ENCODE peak calls at places on chromosome 15, in six cellular contexts. K, J, L, A, I and X are unnamed samples.

GRCh38 chr15:43854801-43855200 is 28.0 kb downstream of the WDR76 start:
- DNase-seq in K (no peak), J (no peak), L (no peak), A (no peak), I (no peak), X (no peak)

GRCh38 chr15:65530318-65531111 is at the start of gene HACD3:
- DNase-seq in K (peak; percentile 86), J (no peak), L (peak; percentile 89), A (peak; percentile 95), I (peak; percentile 84), X (no peak)

GRCh38 chr15:48440084-48440483 is 108.9 kb downstream of the DUT start:
- DNase-seq in K (no peak), J (no peak), L (peak; percentile 20), A (no peak), I (no peak), X (no peak)

GRCh38 chr15:71781179-71781964 is 29.0 kb upstream of the NR2E3 start:
- DNase-seq in K (no peak), J (no peak), L (no peak), A (no peak), I (no peak), X (peak; percentile 59)

GRCh38 chr15:28026764-28027713 is 72.1 kb downstream of the OCA2 start:
- DNase-seq in K (no peak), J (no peak), L (no peak), A (no peak), I (no peak), X (no peak)

GRCh38 chr15:85541744-85542143 is 161.3 kb downstream of the AKAP13 start:
- DNase-seq in K (peak; percentile 13), J (no peak), L (no peak), A (no peak), I (no peak), X (no peak)

GRCh38 chr15:36605626-36606263 is 26.3 kb downstream of the CDIN1 start:
- DNase-seq in K (no peak), J (no peak), L (no peak), A (no peak), I (no peak), X (no peak)

GRCh38 chr15:77039817-77040216 is 31.1 kb downstream of the TSPAN3 start:
- DNase-seq in K (no peak), J (no peak), L (no peak), A (no peak), I (no peak), X (no peak)

GRCh38 chr15:38530113-38530512 is 34.5 kb downstream of the RASGRP1 start:
- DNase-seq in K (peak; percentile 23), J (no peak), L (no peak), A (no peak), I (no peak), X (no peak)

GRCh38 chr15:100981086-100981485 is 61.9 kb downstream of the LRRK1 start:
- DNase-seq in K (no peak), J (no peak), L (no peak), A (no peak), I (no peak), X (no peak)

GRCh38 chr15:39641187-39641889 is 60.5 kb downstream of the THBS1 start:
- DNase-seq in K (no peak), J (no peak), L (no peak), A (no peak), I (no peak), X (no peak)

GRCh38 chr15:40825661-40826088 is 2.8 kb downstream of the PPP1R14D start:
- DNase-seq in K (no peak), J (no peak), L (no peak), A (no peak), I (no peak), X (peak; percentile 34)

GRCh38 chr15:60745469-60745971 is 266.6 kb upstream of the ICE2 start:
- DNase-seq in K (no peak), J (no peak), L (no peak), A (no peak), I (no peak), X (no peak)

GRCh38 chr15:29066848-29067247 is 181.1 kb downstream of the APBA2 start:
- DNase-seq in K (no peak), J (no peak), L (no peak), A (no peak), I (no peak), X (no peak)

GRCh38 chr15:38069506-38069905 is 135.1 kb downstream of the TMCO5A start:
- DNase-seq in K (no peak), J (no peak), L (no peak), A (peak; percentile 13), I (no peak), X (no peak)

GRCh38 chr15:85708402-85708932 is 86.3 kb downstream of the KLHL25 start:
- DNase-seq in K (no peak), J (no peak), L (no peak), A (no peak), I (no peak), X (no peak)

GRCh38 chr15:77621847-77622211 is 10.9 kb downstream of the LINGO1 start:
- DNase-seq in K (no peak), J (no peak), L (no peak), A (no peak), I (no peak), X (no peak)

GRCh38 chr15:96115642-96116041 is 214.9 kb upstream of the NR2F2 start:
- DNase-seq in K (no peak), J (no peak), L (no peak), A (no peak), I (no peak), X (peak; percentile 38)

GRCh38 chr15:82051664-82052063 is 5.8 kb upstream of the MEX3B start:
- DNase-seq in K (no peak), J (no peak), L (no peak), A (no peak), I (peak; percentile 53), X (no peak)

GRCh38 chr15:60690350-60690961 is 211.5 kb upstream of the ICE2 start:
- DNase-seq in K (no peak), J (no peak), L (no peak), A (no peak), I (no peak), X (no peak)

GRCh38 chr15:69647160-69647513 is 194.5 kb downstream of the RPLP1 start:
- DNase-seq in K (no peak), J (no peak), L (no peak), A (no peak), I (no peak), X (no peak)

GRCh38 chr15:42137461-42138261 is 18.8 kb downstream of the PLA2G4F start:
- DNase-seq in K (no peak), J (no peak), L (peak; percentile 49), A (peak; percentile 49), I (peak; percentile 47), X (peak; percentile 5)

GRCh38 chr15:67178569-67179210 is 75.8 kb downstream of the AAGAB start:
- DNase-seq in K (no peak), J (no peak), L (no peak), A (peak; percentile 96), I (no peak), X (peak; percentile 97)

GRCh38 chr15:94370197-94370987 is 139.0 kb downstream of the MCTP2 start:
- DNase-seq in K (no peak), J (no peak), L (no peak), A (no peak), I (no peak), X (no peak)

GRCh38 chr15:96330064-96330449 is 443 bp upstream of the NR2F2 start:
- DNase-seq in K (no peak), J (no peak), L (no peak), A (no peak), I (peak; percentile 54), X (no peak)

GRCh38 chr15:81752974-81753373 is 292.8 kb downstream of the MEX3B start:
- DNase-seq in K (no peak), J (no peak), L (no peak), A (no peak), I (no peak), X (no peak)

GRCh38 chr15:77384086-77384485 is 35.8 kb downstream of the PEAK1 start:
- DNase-seq in K (no peak), J (peak; percentile 45), L (no peak), A (no peak), I (no peak), X (no peak)

GRCh38 chr15:101209285-101209821 is 42.5 kb downstream of the CHSY1 start:
- DNase-seq in K (no peak), J (no peak), L (no peak), A (no peak), I (no peak), X (no peak)

GRCh38 chr15:67305506-67305905 is 50.9 kb downstream of the IQCH start:
- DNase-seq in K (no peak), J (no peak), L (no peak), A (no peak), I (no peak), X (no peak)

GRCh38 chr15:79849789-79850188 is 47.0 kb downstream of the MTHFS start:
- DNase-seq in K (no peak), J (no peak), L (peak; percentile 21), A (no peak), I (peak; percentile 48), X (no peak)

GRCh38 chr15:75809986-75810750 is 33.1 kb upstream of the UBE2Q2 start:
- DNase-seq in K (no peak), J (no peak), L (no peak), A (peak; percentile 57), I (no peak), X (no peak)

GRCh38 chr15:69743091-69743490 is 290.5 kb downstream of the RPLP1 start:
- DNase-seq in K (no peak), J (no peak), L (no peak), A (no peak), I (no peak), X (no peak)